ENCODE peak calls at places on chromosome 15, in five cellular contexts. M, L, I, P and D are unnamed samples.

GRCh38 chr15:95715116-95715888 is 615.2 kb upstream of the NR2F2 start:
- DNase-seq in M (no peak), L (no peak), I (no peak), P (no peak), D (no peak)

GRCh38 chr15:64582202-64582601 is 121.8 kb downstream of the ZNF609 start:
- DNase-seq in M (no peak), L (no peak), I (peak; percentile 57), P (no peak), D (no peak)

GRCh38 chr15:70344666-70345065 is 246.9 kb upstream of the TLE3 start:
- DNase-seq in M (peak; percentile 34), L (no peak), I (no peak), P (no peak), D (no peak)

GRCh38 chr15:63339836-63340235 is 41.8 kb downstream of the CA12 start:
- DNase-seq in M (no peak), L (no peak), I (no peak), P (no peak), D (no peak)

GRCh38 chr15:66777054-66777453 is 75.0 kb downstream of the SMAD6 start:
- DNase-seq in M (no peak), L (no peak), I (no peak), P (no peak), D (no peak)

GRCh38 chr15:92655178-92655995 is at the start of gene FAM174B:
- DNase-seq in M (peak; percentile 71), L (peak; percentile 84), I (no peak), P (peak; percentile 83), D (no peak)

GRCh38 chr15:65318870-65319356 is 14.4 kb downstream of the RNU5B-1 start:
- DNase-seq in M (peak; percentile 88), L (peak; percentile 88), I (peak; percentile 84), P (peak; percentile 88), D (peak; percentile 56)

GRCh38 chr15:43218908-43219706 is 1.7 kb downstream of the EPB42 start:
- DNase-seq in M (no peak), L (peak; percentile 86), I (peak; percentile 17), P (no peak), D (no peak)

GRCh38 chr15:32659340-32659831 is 17.9 kb downstream of the SCG5 start:
- DNase-seq in M (no peak), L (no peak), I (peak; percentile 85), P (no peak), D (no peak)

GRCh38 chr15:26391556-26392229 is 381.2 kb downstream of the GABRB3 start:
- DNase-seq in M (no peak), L (no peak), I (no peak), P (no peak), D (no peak)

GRCh38 chr15:42921049-42921731 is 612 bp upstream of the TTBK2 start:
- DNase-seq in M (no peak), L (peak; percentile 54), I (peak; percentile 33), P (peak; percentile 22), D (peak; percentile 19)

GRCh38 chr15:36809380-36809779 is 230.0 kb downstream of the CDIN1 start:
- DNase-seq in M (no peak), L (no peak), I (no peak), P (no peak), D (no peak)
- TF ChIP-seq CTCF in M (no peak), L (no peak), I (no peak), P (no peak), D (no peak)

GRCh38 chr15:52112203-52112750 is 298 bp downstream of the BCL2L10 start:
- DNase-seq in M (no peak), L (no peak), I (no peak), P (peak; percentile 79), D (peak; percentile 39)
- TF ChIP-seq CTCF in M (no peak), L (no peak), I (no peak), P (no peak), D (no peak)

DNA sequence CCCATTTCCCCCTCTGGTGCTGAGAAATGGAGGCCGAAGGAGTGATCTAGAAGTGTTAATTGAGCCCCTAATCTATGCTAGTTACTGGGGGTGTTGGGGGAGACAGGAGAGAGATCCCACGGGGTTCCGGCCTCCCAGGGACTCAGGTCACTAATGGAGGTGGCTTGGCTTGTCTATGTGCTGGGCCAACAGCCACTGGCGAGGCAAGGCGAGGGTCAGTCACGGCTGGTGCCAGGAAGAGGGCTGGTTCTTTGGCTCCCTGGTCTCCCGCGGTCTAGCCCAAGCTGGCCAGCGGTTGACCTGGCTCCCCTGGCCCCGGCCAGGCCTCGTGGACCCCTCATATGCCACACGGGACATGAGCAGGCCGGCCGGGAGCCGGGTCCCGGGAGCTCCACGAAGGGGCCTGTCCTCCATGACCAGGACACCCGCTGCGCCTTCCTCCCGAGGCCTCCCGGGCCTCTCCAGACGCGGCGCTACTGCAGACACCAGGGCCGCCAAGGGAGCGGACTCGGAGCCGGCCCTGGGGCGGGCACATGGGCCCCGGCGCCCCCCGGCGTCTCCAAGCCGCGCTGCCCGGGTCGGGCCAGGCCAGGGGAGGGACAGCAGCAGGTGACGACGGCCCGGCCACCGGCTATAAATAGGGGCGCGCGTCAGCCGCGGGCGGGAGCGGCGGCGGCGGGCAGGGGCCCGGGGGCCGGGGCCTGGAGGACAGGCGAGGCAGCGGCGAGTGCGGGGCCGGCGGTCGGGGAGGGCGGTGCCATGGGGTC is at the start of gene ALPK3:
- DNase-seq in M (peak; percentile 48), L (peak; percentile 63), I (no peak), P (peak; percentile 61), D (no peak)
- TF ChIP-seq CTCF in M (no peak), L (no peak), I (no peak), P (no peak), D (no peak)

GRCh38 chr15:57857871-57858270 is 151.4 kb downstream of the POLR2M start:
- DNase-seq in M (no peak), L (no peak), I (no peak), P (no peak), D (no peak)
- TF ChIP-seq CTCF in M (no peak), L (no peak), I (no peak), P (no peak), D (no peak)